ENCODE peak calls at places on chromosomes 1 and 21, in eight cellular contexts. V is dermis microvascular lymphatic vessel endothelial cell; Q is DMS53; W is heart left ventricle; Z is stimulated activated CD8-positive, alpha-beta memory T cell treated with anti-CD3 and anti-CD28 coated beads, Interleukin-4, amount 100 ng/mL, for 4 hours; T is B cell; C is COR-L47; F is activated T-cell treated with anti-CD3 and anti-CD28 coated beads, Interleukin-2, amount 50 U/mL, for 4 hours. I is an unnamed sample.

GRCh38 chr1:165257969-165258459 is 98.5 kb downstream of the LMX1A start:
- DNase-seq in W (no peak), Q (peak), V (peak), C (peak), T (no peak), Z (no peak), F (no peak), I (peak)

GRCh38 chr1:77627965-77628570 is 54.4 kb downstream of the ZZZ3 start:
- DNase-seq in V (no peak), Q (no peak), T (no peak), W (no peak), F (no peak), Z (no peak), C (no peak), I (no peak)

GRCh38 chr1:184052194-184052559 is 647 bp downstream of the TSEN15 start:
- DNase-seq in Z (no peak), F (no peak), C (no peak), V (no peak), Q (peak), T (no peak), W (no peak), I (no peak)

GRCh38 chr1:69196071-69196470 is 371.7 kb upstream of the LRRC7 start:
- DNase-seq in W (no peak), C (no peak), V (no peak), F (no peak), Z (no peak), T (no peak), Q (no peak), I (no peak)

GRCh38 chr21:34129039-34129891 is 55.9 kb downstream of the MRPS6 start:
- DNase-seq in W (peak), C (no peak), F (peak), T (no peak), V (peak), Z (peak), Q (no peak), I (peak)

GRCh38 chr1:206029484-206029883 is 5.8 kb upstream of the CTSE start:
- DNase-seq in Z (no peak), F (no peak), C (no peak), T (no peak), Q (no peak), V (peak), W (no peak), I (peak)

GRCh38 chr1:86825294-86825693 is 88.6 kb downstream of the SELENOF start:
- DNase-seq in T (no peak), Q (no peak), V (no peak), F (no peak), Z (no peak), C (no peak), W (no peak), I (no peak)

GRCh38 chr1:30610917-30611316 is 112.5 kb downstream of the MATN1 start:
- DNase-seq in Q (no peak), Z (no peak), T (no peak), C (no peak), W (no peak), F (no peak), V (no peak), I (no peak)

GRCh38 chr1:5427026-5427613 is 565.1 kb downstream of the NPHP4 start:
- DNase-seq in C (no peak), F (no peak), W (no peak), Z (no peak), T (no peak), Q (no peak), V (no peak), I (no peak)

GRCh38 chr1:58395355-58395754 is 151.2 kb downstream of the OMA1 start:
- DNase-seq in Q (peak), W (no peak), Z (no peak), C (no peak), T (no peak), F (no peak), V (peak), I (no peak)

GRCh38 chr1:11316701-11317100 is 43.7 kb downstream of the UBIAD1 start:
- DNase-seq in C (no peak), Z (no peak), F (no peak), Q (no peak), T (no peak), V (no peak), W (peak), I (no peak)

GRCh38 chr1:156845055-156845952 is 13.6 kb downstream of the INSRR start:
- DNase-seq in Q (peak), Z (no peak), T (no peak), V (no peak), F (peak), W (no peak), C (no peak), I (no peak)

GRCh38 chr1:45857101-45857700 is 53.8 kb downstream of the MAST2 start:
- DNase-seq in T (no peak), Q (no peak), Z (no peak), W (no peak), V (no peak), C (no peak), F (no peak), I (no peak)

GRCh38 chr1:88890790-88891317 is 513 bp downstream of the GTF2B start:
- DNase-seq in W (no peak), C (no peak), F (no peak), T (peak), V (no peak), Z (no peak), Q (peak), I (no peak)

GRCh38 chr1:12035306-12035705 is 16.0 kb downstream of the MIIP start:
- DNase-seq in C (no peak), Z (no peak), W (no peak), T (no peak), V (no peak), F (no peak), Q (no peak), I (no peak)

GRCh38 chr1:227134686-227135314 is 183.5 kb downstream of the CDC42BPA start:
- DNase-seq in C (no peak), F (no peak), V (peak), Z (no peak), Q (no peak), W (no peak), T (no peak), I (no peak)

GRCh38 chr1:55572878-55573734 is 357.9 kb upstream of the USP24 start:
- DNase-seq in F (no peak), W (no peak), T (no peak), V (no peak), Z (no peak), C (no peak), Q (no peak), I (no peak)

GRCh38 chr1:198798923-198799386 is 160.1 kb downstream of the PTPRC start:
- DNase-seq in W (no peak), T (no peak), Z (no peak), F (no peak), Q (no peak), C (no peak), V (no peak), I (no peak)

GRCh38 chr1:12565094-12565965 is 52.7 kb downstream of the DHRS3 start:
- DNase-seq in Q (no peak), F (no peak), C (no peak), T (no peak), Z (no peak), W (peak), V (no peak), I (no peak)

GRCh38 chr1:86741947-86742572 is 37.7 kb downstream of the SH3GLB1 start:
- DNase-seq in Q (peak), F (peak), V (peak), C (peak), Z (peak), W (no peak), T (no peak), I (no peak)

GRCh38 chr1:194225781-194226180 is 1039.4 kb upstream of the B3GALT2 start:
- DNase-seq in F (no peak), Q (no peak), T (no peak), V (no peak), W (no peak), Z (no peak), C (no peak), I (no peak)

I was measured in left cardiac atrium.